ENCODE peak calls at places on chromosomes 6 and 20, in seven cellular contexts. W is AG09309, N is left lung, X is neural progenitor cell, Z is fibroblast of lung, G is AG04450, U is AG04449. F is an unnamed sample.

GRCh38 chr6:158717341-158718328 is 67.8 kb downstream of the SYTL3 start:
- DNase-seq in N (no peak), W (no peak), Z (no peak), U (no peak), G (no peak), X (no peak), F (no peak)

GRCh38 chr20:889110-889509 is 27.0 kb downstream of the ANGPT4 start:
- DNase-seq in N (no peak), Z (no peak), U (no peak), W (no peak), X (no peak), G (no peak), F (no peak)

GRCh38 chr20:49976542-49976941 is 6.2 kb upstream of the SNAI1 start:
- DNase-seq in Z (no peak), U (no peak), G (no peak), W (no peak), X (no peak), N (no peak), F (no peak)

GRCh38 chr6:13292774-13293173 is 35.6 kb downstream of the TBC1D7 start:
- DNase-seq in W (no peak), Z (no peak), G (no peak), N (no peak), U (no peak), X (no peak), F (no peak)

GRCh38 chr6:1781152-1781848 is 171.6 kb downstream of the FOXC1 start:
- DNase-seq in Z (no peak), U (no peak), W (no peak), G (no peak), N (no peak), X (no peak), F (peak; percentile 77)

GRCh38 chr6:146857180-146857959 is 258.6 kb downstream of the ADGB start:
- DNase-seq in X (peak; percentile 91), U (peak; percentile 41), N (peak; percentile 87), G (peak; percentile 81), W (peak; percentile 80), Z (peak; percentile 95), F (peak; percentile 91)

GRCh38 chr6:161374971-161375873 is 101.4 kb upstream of the AGPAT4 start:
- DNase-seq in N (peak; percentile 86), Z (peak; percentile 76), W (no peak), X (peak; percentile 41), G (no peak), U (no peak), F (peak; percentile 62)

GRCh38 chr20:8535403-8536003 is 403.4 kb downstream of the PLCB1 start:
- DNase-seq in U (no peak), W (no peak), N (no peak), G (no peak), X (peak; percentile 32), Z (peak; percentile 19), F (no peak)

GRCh38 chr6:137277971-137278602 is 58.9 kb upstream of the IFNGR1 start:
- DNase-seq in N (no peak), W (no peak), X (peak; percentile 15), G (peak; percentile 41), U (peak; percentile 42), Z (peak; percentile 48), F (peak; percentile 65)

GRCh38 chr20:51946581-51946980 is 144.3 kb upstream of the SALL4 start:
- DNase-seq in U (no peak), X (no peak), N (no peak), G (no peak), W (no peak), Z (peak; percentile 40), F (no peak)

GRCh38 chr20:40251284-40251932 is 437.6 kb downstream of the MAFB start:
- DNase-seq in X (peak; percentile 58), G (no peak), N (no peak), W (no peak), U (no peak), Z (peak; percentile 36), F (no peak)

GRCh38 chr6:31651602-31652191 is 764 bp downstream of the BAG6 start:
- DNase-seq in X (peak; percentile 90), G (no peak), W (peak; percentile 35), Z (peak; percentile 77), U (no peak), N (peak; percentile 83), F (no peak)
- TF ChIP-seq CTCF in X (no peak), G (no peak), W (no peak), Z (no peak), U (no peak), N (no peak), F (no peak)

DNA sequence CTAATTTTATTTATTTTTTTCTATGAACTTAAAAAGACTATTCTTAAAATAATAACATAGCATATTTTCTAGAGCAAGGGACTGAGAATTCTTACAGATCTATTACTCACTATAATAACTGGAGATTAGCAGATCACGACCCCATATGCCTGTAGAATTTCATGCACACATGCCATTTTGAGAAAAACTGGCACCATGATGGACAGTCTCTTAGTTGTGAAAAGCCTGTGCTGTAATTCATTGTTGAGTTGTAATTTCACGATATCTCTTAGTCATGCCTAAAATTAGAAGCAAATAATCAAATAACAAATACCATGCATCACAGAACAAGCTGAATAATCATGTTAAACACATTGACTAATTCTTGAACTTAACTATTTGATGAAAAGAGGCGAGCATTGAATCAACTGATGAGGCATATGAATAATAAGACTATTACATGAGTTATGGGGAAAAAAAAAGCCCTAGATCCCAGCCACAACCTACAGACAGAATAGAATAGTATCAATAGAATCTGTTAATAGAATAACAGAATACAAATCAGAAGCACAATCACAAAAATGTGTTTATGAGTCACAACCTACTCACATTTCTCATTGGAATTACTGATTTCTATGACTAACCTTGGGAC is 14.3 kb upstream of the RNF217 start:
- DNase-seq in Z (peak; percentile 22), N (no peak), W (no peak), X (no peak), U (no peak), G (no peak), F (peak; percentile 13)
- H3K4me3 ChIP-seq in Z (no peak overlapping the region), N (no peak overlapping the region), W (no peak overlapping the region), X (no peak overlapping the region), U (no peak overlapping the region), G (no peak overlapping the region), F (no peak overlapping the region)

DNA sequence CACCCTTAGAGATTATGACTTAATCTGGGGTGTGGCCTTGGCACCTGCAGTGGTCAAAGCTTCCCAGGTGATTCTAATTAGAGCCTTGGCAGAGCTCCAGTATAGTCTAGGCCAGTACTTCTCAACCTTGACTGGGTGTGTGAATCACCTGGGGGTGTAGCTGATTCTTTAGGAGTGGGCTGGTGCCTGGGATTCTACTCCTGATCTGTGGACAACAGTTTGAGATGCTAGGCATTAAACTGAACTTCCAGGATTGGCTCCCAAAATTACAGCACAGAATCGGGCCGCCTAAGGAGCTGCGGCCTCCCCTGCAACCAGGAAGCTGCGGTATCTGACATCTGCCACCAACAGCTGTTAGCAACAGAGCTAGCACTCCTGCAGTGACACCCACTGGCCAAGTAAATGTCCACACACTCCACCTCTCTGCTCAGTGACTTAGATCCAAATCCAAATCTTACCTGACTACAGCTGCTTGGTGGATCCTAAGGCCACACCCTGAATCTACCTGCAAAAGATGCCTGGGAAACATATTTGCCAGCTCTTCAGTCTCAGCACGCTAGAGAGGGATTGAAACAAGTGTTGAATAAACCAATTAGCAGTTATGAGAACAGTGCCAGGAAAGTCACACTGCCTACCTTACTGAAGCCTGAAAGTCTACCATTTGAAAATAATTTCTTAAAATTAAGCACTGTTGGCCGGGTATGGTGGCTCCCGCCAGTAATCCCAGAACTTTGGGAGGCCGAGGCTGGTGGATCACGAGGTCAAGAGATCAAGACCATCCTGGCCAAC is 126.7 kb downstream of the UNC5CL start:
- DNase-seq in N (no peak), Z (peak; percentile 23), X (peak; percentile 51), W (no peak), U (no peak), G (no peak), F (no peak)
- TF ChIP-seq CTCF in N (no peak), Z (no peak), X (peak; percentile 53), W (peak; percentile 37), U (peak; percentile 31), G (peak; percentile 38), F (peak; percentile 35)

GRCh38 chr6:11217360-11218076 is 14.9 kb downstream of the NEDD9 start:
- DNase-seq in N (no peak), X (no peak), Z (no peak), W (no peak), G (no peak), U (no peak), F (no peak)

GRCh38 chr6:11218077-11218392 is 14.4 kb downstream of the NEDD9 start:
- DNase-seq in W (no peak), G (no peak), U (no peak), Z (no peak), N (no peak), X (no peak), F (no peak)

GRCh38 chr6:11218827-11219826 is 13.3 kb downstream of the NEDD9 start:
- DNase-seq in G (no peak), U (no peak), W (no peak), N (peak; percentile 70), X (no peak), Z (no peak), F (no peak)

GRCh38 chr6:11215773-11216172 is 16.7 kb downstream of the NEDD9 start:
- DNase-seq in Z (no peak), N (no peak), X (peak; percentile 48), U (no peak), G (no peak), W (no peak), F (no peak)

GRCh38 chr6:11218477-11218826 is 14.0 kb downstream of the NEDD9 start:
- DNase-seq in W (no peak), X (no peak), N (no peak), G (no peak), Z (no peak), U (no peak), F (no peak)
- H3K4me3 ChIP-seq in W (no peak overlapping the region), X (no peak overlapping the region), N (no peak overlapping the region), G (no peak overlapping the region), Z (no peak overlapping the region), U (no peak overlapping the region), F (no peak overlapping the region)

DNA sequence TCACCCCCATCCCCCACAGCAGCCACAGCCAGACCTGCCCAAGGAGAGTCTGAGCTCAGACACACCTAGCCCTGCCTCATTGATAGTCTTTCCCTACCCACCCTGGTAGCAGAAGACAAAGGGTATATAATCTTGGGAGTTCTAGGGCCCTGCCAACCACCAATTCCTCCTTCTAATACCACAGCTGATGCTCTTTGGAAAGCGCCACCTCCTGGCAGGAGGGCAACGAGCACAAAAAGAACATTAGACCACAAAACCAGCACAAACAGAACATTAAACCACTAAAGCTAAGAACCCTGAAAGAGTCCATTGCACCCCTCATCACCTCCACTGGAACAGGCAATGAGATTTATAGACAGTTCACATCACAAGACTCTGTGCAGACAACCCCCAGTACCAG is 195.8 kb upstream of the FUT9 start:
- DNase-seq in N (no peak), X (no peak), W (no peak), Z (no peak), U (no peak), G (no peak), F (no peak)
- TF ChIP-seq CTCF in N (no peak), X (peak; percentile 19), W (no peak), Z (no peak), U (no peak), G (no peak), F (no peak)

DNA sequence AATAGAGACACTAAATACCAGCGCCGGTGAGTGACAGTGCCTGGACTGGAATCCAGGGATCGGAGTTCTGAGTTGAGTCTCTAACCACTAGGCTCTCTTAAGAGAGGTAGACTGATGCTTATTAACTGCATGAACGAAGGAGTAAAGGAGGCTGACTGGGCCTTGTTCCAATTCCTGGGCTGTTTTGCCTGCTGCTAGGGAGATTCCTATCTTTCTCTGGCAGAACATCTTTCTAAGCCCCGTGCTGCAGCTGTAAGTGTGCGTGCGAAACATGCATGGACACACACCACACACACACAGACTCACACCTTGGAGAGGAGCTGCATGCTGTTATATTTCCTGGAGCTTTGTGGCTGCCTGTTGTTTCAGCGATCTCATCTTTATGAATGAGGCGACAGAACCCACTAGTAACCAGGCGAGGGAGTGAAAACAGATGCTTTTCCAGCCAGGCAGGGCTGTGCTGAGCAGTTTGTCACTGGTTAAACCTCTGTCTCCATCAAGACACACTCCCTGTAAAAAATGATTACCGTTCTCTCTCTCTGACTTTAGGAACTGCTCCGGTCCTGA is 157.3 kb upstream of the ZNF217 start:
- DNase-seq in U (peak; percentile 71), W (peak; percentile 87), Z (peak; percentile 81), G (peak; percentile 65), N (no peak), X (no peak), F (peak; percentile 81)
- H3K4me3 ChIP-seq in U (no peak overlapping the region), W (no peak overlapping the region), Z (no peak overlapping the region), G (no peak overlapping the region), N (no peak overlapping the region), X (no peak overlapping the region), F (no peak overlapping the region)

F was measured in astrocyte of the spinal cord.